ENCODE peak calls at places on chromosomes 4 and X, in nine cellular contexts. N, V, L, E, R, G, M, X and T are unnamed samples.

GRCh38 chr4:81913427-81913878 is 441.7 kb upstream of the RASGEF1B start:
- DNase-seq in N (peak), V (peak), L (peak), E (no peak), R (peak), G (peak), M (peak), X (no peak), T (peak)

GRCh38 chr4:80266267-80266901 is at the start of gene FGF5:
- DNase-seq in N (peak), V (no peak), L (no peak), E (peak), R (peak), G (peak), M (peak), X (peak), T (peak)

GRCh38 chr4:148730766-148731165 is 288.6 kb upstream of the NR3C2 start:
- DNase-seq in N (no peak), V (no peak), L (no peak), E (no peak), R (no peak), G (no peak), M (no peak), X (no peak), T (peak)

GRCh38 chr4:135573251-135573650 is 1371.7 kb upstream of the PABPC4L start:
- DNase-seq in N (no peak), V (no peak), L (no peak), E (no peak), R (no peak), G (no peak), M (no peak), X (no peak), T (no peak)

GRCh38 chr4:134935320-134935719 is 733.7 kb upstream of the PABPC4L start:
- DNase-seq in N (no peak), V (no peak), L (no peak), E (no peak), R (peak), G (peak), M (no peak), X (no peak), T (peak)

GRCh38 chr4:73343432-73343831 is 60.7 kb upstream of the ALB start:
- DNase-seq in N (no peak), V (no peak), L (no peak), E (peak), R (no peak), G (peak), M (no peak), X (peak), T (no peak)

GRCh38 chr4:8269535-8270417 is at the start of gene HTRA3:
- DNase-seq in N (no peak), V (no peak), L (no peak), E (no peak), R (no peak), G (peak), M (peak), X (peak), T (peak)

GRCh38 chr4:174450051-174450450 is 72.2 kb downstream of the HPGD start:
- DNase-seq in N (no peak), V (no peak), L (no peak), E (no peak), R (no peak), G (no peak), M (no peak), X (no peak), T (no peak)

GRCh38 chr4:76282941-76283689 is 23.4 kb upstream of the STBD1 start:
- DNase-seq in N (no peak), V (no peak), L (no peak), E (no peak), R (no peak), G (no peak), M (no peak), X (no peak), T (no peak)

GRCh38 chr4:132001542-132001941 is 1147.6 kb upstream of the PCDH10 start:
- DNase-seq in N (peak), V (no peak), L (no peak), E (peak), R (no peak), G (peak), M (no peak), X (peak), T (no peak)

GRCh38 chrX:48574270-48575266 is at the start of gene RBM3:
- DNase-seq in N (peak), V (peak), L (peak), E (peak), R (peak), G (peak), M (peak), X (peak), T (peak)

GRCh38 chrX:130594453-130594916 is 192.7 kb downstream of the RBMX2 start:
- DNase-seq in N (no peak), V (no peak), L (peak), E (no peak), R (no peak), G (no peak), M (no peak), X (no peak), T (no peak)

GRCh38 chr4:138650917-138651564 is 364.5 kb upstream of the NOCT start:
- DNase-seq in N (peak), V (no peak), L (no peak), E (peak), R (no peak), G (peak), M (no peak), X (peak), T (no peak)

GRCh38 chrX:8868070-8868795 is 67.0 kb upstream of the FAM9A start:
- DNase-seq in N (peak), V (no peak), L (no peak), E (peak), R (no peak), G (peak), M (no peak), X (peak), T (no peak)

GRCh38 chr4:40995850-40996249 is 218.5 kb downstream of the APBB2 start:
- DNase-seq in N (no peak), V (no peak), L (no peak), E (peak), R (no peak), G (peak), M (no peak), X (peak), T (no peak)

GRCh38 chrX:138925330-138925729 is 213.8 kb upstream of the FGF13 start:
- DNase-seq in N (peak), V (no peak), L (no peak), E (peak), R (no peak), G (peak), M (no peak), X (peak), T (no peak)

GRCh38 chrX:69109706-69110635 is 55.3 kb downstream of the PJA1 start:
- DNase-seq in N (peak), V (peak), L (no peak), E (peak), R (no peak), G (peak), M (no peak), X (peak), T (peak)

GRCh38 chr4:105092768-105093167 is 53.9 kb upstream of the TET2 start:
- DNase-seq in N (no peak), V (no peak), L (no peak), E (peak), R (no peak), G (peak), M (no peak), X (peak), T (no peak)

GRCh38 chr4:7872264-7872771 is 67.3 kb downstream of the AFAP1 start:
- DNase-seq in N (no peak), V (no peak), L (no peak), E (peak), R (no peak), G (peak), M (no peak), X (peak), T (no peak)

GRCh38 chrX:1389181-1389992 is 2.5 kb downstream of the SLC25A6 start:
- DNase-seq in N (no peak), V (no peak), L (no peak), E (no peak), R (no peak), G (no peak), M (peak), X (no peak), T (no peak)

GRCh38 chr4:61493470-61493869 is 293.3 kb downstream of the ADGRL3 start:
- DNase-seq in N (no peak), V (no peak), L (no peak), E (no peak), R (no peak), G (no peak), M (no peak), X (no peak), T (peak)

GRCh38 chr4:122584517-122584916 is 36.3 kb downstream of the IL21 start:
- DNase-seq in N (peak), V (no peak), L (no peak), E (peak), R (peak), G (peak), M (no peak), X (peak), T (no peak)

GRCh38 chr4:40121515-40121914 is 64.9 kb downstream of the N4BP2 start:
- DNase-seq in N (peak), V (peak), L (no peak), E (peak), R (no peak), G (peak), M (no peak), X (peak), T (no peak)

GRCh38 chrX:35046646-35047231 is 104.1 kb downstream of the FAM47B start:
- DNase-seq in N (no peak), V (no peak), L (no peak), E (no peak), R (no peak), G (no peak), M (no peak), X (no peak), T (no peak)

GRCh38 chr4:102169345-102169744 is 175.9 kb downstream of the SLC39A8 start:
- DNase-seq in N (no peak), V (no peak), L (no peak), E (no peak), R (no peak), G (peak), M (no peak), X (peak), T (peak)

GRCh38 chrX:83008415-83008814 is 499.7 kb upstream of the POU3F4 start:
- DNase-seq in N (no peak), V (no peak), L (no peak), E (no peak), R (peak), G (peak), M (no peak), X (no peak), T (no peak)

GRCh38 chrX:55161581-55161980 is 58.6 kb upstream of the PAGE5 start:
- DNase-seq in N (peak), V (no peak), L (no peak), E (no peak), R (no peak), G (peak), M (no peak), X (peak), T (peak)

GRCh38 chr4:180538384-180539052 is 1704.7 kb upstream of the TENM3 start:
- DNase-seq in N (no peak), V (no peak), L (no peak), E (no peak), R (peak), G (no peak), M (no peak), X (no peak), T (no peak)

GRCh38 chr4:21692211-21692610 is 256.4 kb downstream of the KCNIP4 start:
- DNase-seq in N (no peak), V (no peak), L (no peak), E (no peak), R (no peak), G (no peak), M (no peak), X (no peak), T (no peak)

GRCh38 chr4:65250916-65251315 is 419.4 kb downstream of the EPHA5 start:
- DNase-seq in N (no peak), V (no peak), L (no peak), E (no peak), R (no peak), G (no peak), M (no peak), X (no peak), T (no peak)

GRCh38 chrX:136816970-136817369 is 36.2 kb upstream of the ARHGEF6 start:
- DNase-seq in N (no peak), V (no peak), L (no peak), E (peak), R (no peak), G (peak), M (no peak), X (peak), T (no peak)

GRCh38 chrX:22952011-22952410 is 47.7 kb upstream of the DDX53 start:
- DNase-seq in N (no peak), V (no peak), L (no peak), E (peak), R (no peak), G (no peak), M (no peak), X (peak), T (no peak)

GRCh38 chrX:10015711-10016515 is 48.8 kb downstream of the CLDN34 start:
- DNase-seq in N (no peak), V (no peak), L (peak), E (no peak), R (peak), G (peak), M (peak), X (peak), T (peak)

GRCh38 chr4:175412161-175412560 is 399.9 kb downstream of the GPM6A start:
- DNase-seq in N (peak), V (no peak), L (no peak), E (peak), R (no peak), G (peak), M (peak), X (peak), T (no peak)

GRCh38 chrX:8721536-8721935 is 10.4 kb downstream of the ANOS1 start:
- DNase-seq in N (no peak), V (no peak), L (no peak), E (no peak), R (no peak), G (no peak), M (no peak), X (no peak), T (peak)

GRCh38 chr4:151659631-151660030 is 101.2 kb downstream of the GATB start:
- DNase-seq in N (no peak), V (no peak), L (no peak), E (peak), R (no peak), G (peak), M (no peak), X (peak), T (no peak)

GRCh38 chrX:51496501-51497291 is at the start of gene NUDT11:
- DNase-seq in N (peak), V (no peak), L (peak), E (peak), R (peak), G (peak), M (peak), X (peak), T (peak)

GRCh38 chr4:154018659-154019058 is 229.8 kb upstream of the SFRP2 start:
- DNase-seq in N (no peak), V (no peak), L (no peak), E (no peak), R (no peak), G (no peak), M (no peak), X (no peak), T (peak)

DNA sequence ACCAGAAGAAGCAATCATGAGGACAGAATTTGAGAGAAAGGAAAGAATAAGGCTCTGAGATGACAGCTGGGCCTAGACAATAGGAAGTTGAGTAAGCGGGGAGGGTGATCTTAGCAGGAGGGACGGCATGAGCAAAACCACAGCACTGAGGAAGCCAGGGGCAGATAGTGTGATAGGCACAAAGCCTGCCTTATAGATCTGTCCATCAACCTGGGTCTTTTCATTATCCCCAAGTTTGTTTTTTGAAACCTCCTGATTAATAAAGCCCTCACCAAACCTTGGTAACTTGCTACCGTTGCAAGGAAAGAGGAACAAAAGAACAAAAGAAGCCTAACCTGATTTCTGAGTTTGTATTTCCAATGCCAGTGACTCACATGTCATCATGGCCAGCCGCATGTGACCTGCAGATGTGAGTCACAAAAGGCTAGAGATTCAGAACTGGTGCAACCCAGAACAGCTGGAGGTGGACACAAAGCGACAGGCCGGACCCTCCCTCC is 55.7 kb upstream of the PPARGC1A start:
- DNase-seq in N (peak), V (no peak), L (no peak), E (peak), R (no peak), G (peak), M (peak), X (peak), T (no peak)
- H3K9ac ChIP-seq in N (no peak), V (no peak), L (no peak), E (peak), R (no peak), G (peak), M (no peak), X (no peak), T (no peak)

DNA sequence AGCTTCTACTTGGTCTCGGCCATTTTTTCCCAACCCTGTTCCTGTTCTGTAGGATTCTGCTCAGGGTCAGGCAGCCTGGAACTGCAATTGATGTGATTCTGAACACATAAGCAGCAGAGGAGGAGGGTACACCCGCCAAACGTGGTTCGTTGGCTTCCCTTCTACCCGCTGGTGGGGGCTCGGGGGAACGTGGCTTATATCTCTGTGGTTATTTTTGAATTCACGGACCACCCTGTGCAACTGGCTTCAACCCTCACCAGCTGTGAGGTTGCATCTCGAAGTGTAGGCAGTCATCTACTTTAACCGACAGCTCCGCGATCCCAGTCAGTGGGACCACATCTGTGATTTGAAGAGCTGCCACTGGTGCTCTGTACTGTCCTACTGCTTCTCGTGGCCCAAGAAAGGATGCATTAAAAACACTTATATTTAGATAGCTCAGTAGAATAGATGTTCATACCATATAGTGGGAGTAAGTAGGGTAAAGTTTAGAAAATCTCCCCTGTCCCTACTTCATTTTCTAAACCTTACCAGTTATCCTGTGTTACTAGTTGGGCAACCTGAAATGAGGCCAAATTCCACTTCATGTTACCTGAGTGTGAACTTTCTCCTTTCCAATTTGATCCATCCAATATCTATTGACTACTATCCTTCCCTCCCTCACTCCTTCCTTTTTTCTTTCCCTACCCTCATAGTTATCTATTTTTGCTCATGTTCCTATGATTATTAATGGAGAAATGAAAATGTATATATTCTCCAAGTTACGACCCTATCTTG is 80.4 kb upstream of the BCOR start:
- DNase-seq in N (no peak), V (no peak), L (no peak), E (no peak), R (no peak), G (no peak), M (no peak), X (no peak), T (no peak)
- H3K4me3 ChIP-seq in N (no peak), V (no peak), L (no peak), E (no peak), R (no peak), G (no peak), M (no peak), X (no peak), T (no peak)

GRCh38 chrX:154002215-154002719 is 17.4 kb downstream of the IRAK1 start:
- DNase-seq in N (no peak), V (no peak), L (no peak), E (peak), R (peak), G (peak), M (no peak), X (peak), T (peak)
- H3K9ac ChIP-seq in N (no peak), V (no peak), L (no peak), E (peak), R (peak), G (peak), M (no peak), X (no peak), T (no peak)

DNA sequence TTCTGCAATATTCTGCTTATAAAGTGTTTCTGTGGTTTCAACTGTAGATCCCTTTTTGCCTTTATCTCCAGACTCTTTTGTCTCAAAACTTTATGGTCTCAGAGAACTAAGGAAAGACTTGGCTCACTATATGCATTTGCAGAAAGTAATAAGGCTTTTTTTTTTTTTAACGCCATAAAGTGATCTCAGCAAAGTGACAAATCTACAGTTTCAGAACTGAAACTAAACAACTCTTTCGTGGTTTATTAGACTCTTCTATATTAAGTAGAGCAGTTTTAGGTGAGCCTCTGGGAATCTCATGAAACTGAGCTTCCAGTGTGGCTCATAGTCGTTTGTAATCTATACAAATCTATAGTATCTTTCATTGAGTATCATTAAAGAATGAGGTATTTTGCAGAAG is 15.3 kb downstream of the ATP7A start:
- DNase-seq in N (no peak), V (no peak), L (no peak), E (no peak), R (peak), G (no peak), M (no peak), X (no peak), T (no peak)
- H3K4me3 ChIP-seq in N (no peak), V (no peak), L (no peak), E (no peak), R (no peak), G (no peak), M (peak), X (no peak), T (no peak)

DNA sequence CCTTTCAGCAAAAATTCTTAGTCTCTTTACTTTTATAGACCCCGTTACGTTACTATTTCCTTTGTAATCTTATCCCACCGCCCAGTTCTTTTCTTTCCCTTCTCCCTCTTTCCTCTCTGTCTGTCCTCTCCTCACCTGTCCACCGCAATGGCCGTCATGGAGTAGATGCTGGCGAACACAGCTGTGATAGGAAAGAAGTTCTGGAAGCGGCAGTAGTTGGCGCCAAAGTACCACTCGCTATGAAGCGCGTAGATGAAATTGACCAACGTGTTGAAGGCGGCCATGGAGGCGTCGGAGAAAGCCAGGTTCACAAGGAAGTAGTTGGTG is 829 bp downstream of the TACR3 start:
- DNase-seq in N (no peak), V (no peak), L (no peak), E (no peak), R (no peak), G (no peak), M (peak), X (no peak), T (peak)
- H3K9ac ChIP-seq in N (no peak), V (no peak), L (no peak), E (no peak), R (no peak), G (no peak), M (no peak), X (no peak), T (no peak)